ENCODE peak calls at places on chromosomes 12 and 14, in four cellular contexts. P is A549, X is HCT116, N is GM12878. D is an unnamed sample.

GRCh38 chr14:71328954-71329353 is 421.7 kb downstream of the PCNX1 start:
- DNase-seq in P (no peak), X (no peak), N (no peak), D (no peak)

GRCh38 chr12:101691697-101692096 is 5.7 kb upstream of the CHPT1 start:
- DNase-seq in P (no peak), X (no peak), N (no peak), D (no peak)

GRCh38 chr12:53795927-53796326 is 44.1 kb upstream of the CISTR start:
- DNase-seq in P (no peak), X (no peak), N (no peak), D (no peak)

GRCh38 chr12:118377005-118377890 is 893 bp downstream of the SUDS3 start:
- DNase-seq in P (no peak), X (no peak), N (no peak), D (no peak)

GRCh38 chr14:75736845-75737485 is 75.9 kb downstream of the TTLL5 start:
- DNase-seq in P (no peak), X (no peak), N (no peak), D (no peak)

GRCh38 chr12:48764521-48764920 is 24.4 kb downstream of the ADCY6 start:
- DNase-seq in P (no peak), X (no peak), N (no peak), D (no peak)

GRCh38 chr14:22500954-22501353 is 88.1 kb downstream of the DAD1 start:
- DNase-seq in P (no peak), X (no peak), N (no peak), D (no peak)

GRCh38 chr12:33670284-33670683 is 230.7 kb upstream of the SYT10 start:
- DNase-seq in P (no peak), X (no peak), N (no peak), D (no peak)

GRCh38 chr14:21428930-21429329 is 27.0 kb downstream of the CHD8 start:
- DNase-seq in P (no peak), X (no peak), N (no peak), D (no peak)

GRCh38 chr12:105724651-105725050 is 394.2 kb downstream of the C12orf75 start:
- DNase-seq in P (no peak), X (no peak), N (no peak), D (no peak)

GRCh38 chr12:108854453-108855283 is 2.7 kb downstream of the SSH1 start:
- DNase-seq in P (peak; percentile 96), X (peak; percentile 98), N (peak; percentile 83), D (no peak)

GRCh38 chr14:29521526-29522137 is 406.0 kb downstream of the PRKD1 start:
- DNase-seq in P (no peak), X (no peak), N (no peak), D (no peak)

GRCh38 chr12:56518570-56518969 is 3.0 kb upstream of the RBMS2 start:
- DNase-seq in P (peak; percentile 64), X (no peak), N (no peak), D (no peak)

GRCh38 chr12:65937181-65937641 is 112.9 kb downstream of the HMGA2 start:
- DNase-seq in P (no peak), X (peak; percentile 66), N (no peak), D (no peak)

GRCh38 chr14:99129998-99130397 is 142.0 kb downstream of the BCL11B start:
- DNase-seq in P (no peak), X (no peak), N (no peak), D (no peak)

GRCh38 chr12:46965880-46966279 is 113.5 kb upstream of the PCED1B start:
- DNase-seq in P (no peak), X (no peak), N (no peak), D (no peak)

GRCh38 chr14:52015411-52016030 is 26.2 kb downstream of the RTRAF start:
- DNase-seq in P (peak; percentile 39), X (peak; percentile 19), N (no peak), D (no peak)

GRCh38 chr12:62816624-62817023 is 118.3 kb downstream of the PPM1H start:
- DNase-seq in P (no peak), X (no peak), N (no peak), D (no peak)

GRCh38 chr12:32920506-32921085 is 24.0 kb upstream of the PKP2 start:
- DNase-seq in P (peak; percentile 82), X (no peak), N (no peak), D (no peak)

GRCh38 chr14:36514278-36515104 is 5.5 kb downstream of the NKX2-1 start:
- DNase-seq in P (no peak), X (no peak), N (no peak), D (no peak)

GRCh38 chr12:90543841-90544240 is 411.1 kb downstream of the CCER1 start:
- DNase-seq in P (no peak), X (no peak), N (no peak), D (no peak)

GRCh38 chr14:82313889-82314288 is 780.2 kb upstream of the SEL1L start:
- DNase-seq in P (no peak), X (no peak), N (no peak), D (no peak)

GRCh38 chr14:101589486-101590015 is 28.3 kb downstream of the DIO3 start:
- DNase-seq in P (no peak), X (no peak), N (no peak), D (no peak)

GRCh38 chr14:22333408-22334274 is 255.4 kb downstream of the DAD1 start:
- DNase-seq in P (peak; percentile 88), X (peak; percentile 79), N (no peak), D (no peak)

GRCh38 chr12:114396153-114396868 is 9.6 kb downstream of the TBX5 start:
- DNase-seq in P (no peak), X (no peak), N (no peak), D (no peak)

GRCh38 chr12:20028033-20028432 is 340.3 kb upstream of the PDE3A start:
- DNase-seq in P (no peak), X (no peak), N (no peak), D (no peak)

GRCh38 chr12:108804361-108804949 is 52.9 kb downstream of the SSH1 start:
- DNase-seq in P (no peak), X (no peak), N (no peak), D (no peak)

GRCh38 chr12:47408171-47408871 is 297.5 kb downstream of the RPAP3 start:
- DNase-seq in P (peak; percentile 69), X (peak; percentile 19), N (peak; percentile 40), D (peak; percentile 35)

GRCh38 chr12:107488666-107489065 is 196.9 kb upstream of the PWP1 start:
- DNase-seq in P (no peak), X (no peak), N (no peak), D (no peak)

GRCh38 chr14:87233266-87233665 is 759.7 kb downstream of the GALC start:
- DNase-seq in P (no peak), X (no peak), N (no peak), D (no peak)

GRCh38 chr12:121227294-121227693 is 17.4 kb downstream of the P2RX4 start:
- DNase-seq in P (no peak), X (no peak), N (no peak), D (no peak)

GRCh38 chr14:53167602-53168328 is 14.6 kb upstream of the DDHD1 start:
- DNase-seq in P (no peak), X (no peak), N (no peak), D (no peak)

GRCh38 chr14:77339407-77339806 is 18.6 kb downstream of the GSTZ1 start:
- DNase-seq in P (no peak), X (no peak), N (no peak), D (no peak)

GRCh38 chr14:100890451-100890850 is 13.1 kb downstream of the RTL1 start:
- DNase-seq in P (no peak), X (no peak), N (no peak), D (no peak)

GRCh38 chr12:104486416-104486815 is 29.7 kb downstream of the CHST11 start:
- DNase-seq in P (no peak), X (no peak), N (no peak), D (no peak)
- H3K27ac ChIP-seq in P (no peak overlapping the region), X (no peak overlapping the region), N (no peak overlapping the region), D (peak overlapping the region; percentile 28)

DNA sequence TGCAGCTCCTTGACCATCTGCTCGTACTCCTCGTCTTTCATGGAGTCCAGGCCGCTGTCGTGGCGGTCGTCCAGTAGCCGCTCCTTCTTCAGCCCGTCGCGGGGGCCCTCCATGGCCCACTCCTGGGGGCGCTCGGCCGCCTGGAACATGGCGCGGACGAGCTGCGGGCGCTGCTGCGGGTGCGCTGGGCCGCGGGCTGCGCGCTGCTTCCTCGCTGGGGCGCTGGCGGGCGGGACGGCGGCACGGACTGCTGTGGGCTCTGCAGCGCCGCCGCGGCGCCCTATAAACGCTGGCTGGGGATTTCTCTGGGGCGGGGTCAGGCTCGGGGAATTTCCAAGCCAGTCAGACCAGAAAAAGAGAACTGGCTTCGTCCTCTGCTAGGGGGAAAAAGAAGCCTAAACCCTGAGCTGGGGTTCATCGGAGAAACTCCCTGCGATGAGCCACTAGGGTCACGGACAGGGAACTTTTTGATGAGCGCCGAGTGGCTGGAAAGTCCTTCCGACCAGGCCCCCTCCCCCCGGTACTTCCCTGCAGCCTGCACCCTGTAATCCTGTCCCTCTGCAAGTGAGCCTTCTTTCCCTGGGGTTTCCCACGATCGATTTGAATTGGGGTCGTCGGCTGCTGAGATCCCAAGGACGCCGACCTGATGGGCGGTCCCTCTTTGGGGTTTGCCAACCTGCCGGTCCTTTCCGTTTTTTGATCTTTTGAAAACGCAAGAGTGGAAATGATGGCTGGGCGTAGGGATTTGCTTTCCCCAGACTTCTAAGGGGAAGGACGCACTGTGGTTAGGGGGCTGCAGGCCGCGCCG is at the start of gene NFKBIA:
- DNase-seq in P (peak; percentile 88), X (peak; percentile 52), N (peak; percentile 86), D (peak; percentile 62)
- TF ChIP-seq REST in P (no peak), X (no peak), N (peak; percentile 54), D (peak; percentile 48)

GRCh38 chr12:52487211-52487610 is 5.8 kb downstream of the KRT6A start:
- DNase-seq in P (no peak), X (no peak), N (no peak), D (no peak)

GRCh38 chr12:52488736-52489135 is 4.3 kb downstream of the KRT6A start:
- DNase-seq in P (no peak), X (no peak), N (no peak), D (no peak)

GRCh38 chr12:52486166-52487105 is 6.6 kb downstream of the KRT6A start:
- DNase-seq in P (no peak), X (no peak), N (no peak), D (no peak)
- H3K27ac ChIP-seq in P (no peak overlapping the region), X (no peak overlapping the region), N (no peak overlapping the region), D (no peak overlapping the region)

GRCh38 chr12:68807576-68808387 is at the start of gene MDM2:
- DNase-seq in P (peak; percentile 97), X (peak; percentile 77), N (peak; percentile 94), D (peak; percentile 80)
- TF ChIP-seq REST in P (no peak), X (no peak), N (no peak), D (no peak)

GRCh38 chr14:47439953-47440352 is 235.5 kb downstream of the MDGA2 start:
- DNase-seq in P (no peak), X (no peak), N (no peak), D (no peak)

GRCh38 chr14:47435331-47435965 is 240.0 kb downstream of the MDGA2 start:
- DNase-seq in P (no peak), X (no peak), N (no peak), D (no peak)

GRCh38 chr14:47442206-47442605 is 233.2 kb downstream of the MDGA2 start:
- DNase-seq in P (peak; percentile 52), X (peak; percentile 37), N (no peak), D (no peak)

GRCh38 chr14:47438650-47439140 is 236.7 kb downstream of the MDGA2 start:
- DNase-seq in P (no peak), X (no peak), N (no peak), D (no peak)
- H3K27ac ChIP-seq in P (no peak overlapping the region), X (no peak overlapping the region), N (no peak overlapping the region), D (no peak overlapping the region)

D was measured in HL-60.